ENCODE peak calls at places on chromosomes 16 and 17, in five cellular contexts. O, X, Q, D and F are unnamed samples.

GRCh38 chr17:79658811-79659207 is 48.0 kb upstream of the RBFOX3 start:
- DNase-seq in O (peak), X (peak), Q (peak), D (peak), F (peak)

GRCh38 chr17:55005520-55005919 is 37.0 kb downstream of the STXBP4 start:
- DNase-seq in O (peak), X (peak), Q (no peak), D (peak), F (no peak)

GRCh38 chr16:1983053-1983543 is 895 bp upstream of the GFER start:
- DNase-seq in O (no peak), X (no peak), Q (no peak), D (no peak), F (no peak)

GRCh38 chr17:50864747-50865059 is 1.5 kb downstream of the TOB1 start:
- DNase-seq in O (no peak), X (no peak), Q (no peak), D (no peak), F (no peak)

GRCh38 chr16:85514601-85515318 is 98.4 kb upstream of the GSE1 start:
- DNase-seq in O (no peak), X (peak), Q (no peak), D (peak), F (peak)

GRCh38 chr17:5237541-5238016 is 2.9 kb upstream of the SCIMP start:
- DNase-seq in O (peak), X (peak), Q (peak), D (peak), F (peak)

GRCh38 chr16:22055881-22056280 is 36.5 kb upstream of the VWA3A start:
- DNase-seq in O (peak), X (no peak), Q (peak), D (peak), F (no peak)

GRCh38 chr17:2253768-2254406 is 49.7 kb downstream of the SMG6 start:
- DNase-seq in O (no peak), X (no peak), Q (no peak), D (no peak), F (no peak)

GRCh38 chr16:22375963-22376640 is 1.7 kb upstream of the CDR2 start:
- DNase-seq in O (no peak), X (no peak), Q (no peak), D (no peak), F (no peak)

GRCh38 chr17:63961355-63962207 is 11.1 kb downstream of the SCN4A start:
- DNase-seq in O (peak), X (peak), Q (peak), D (peak), F (peak)

GRCh38 chr17:59534583-59534982 is 30.8 kb upstream of the DHX40 start:
- DNase-seq in O (no peak), X (no peak), Q (no peak), D (no peak), F (no peak)

GRCh38 chr17:1752425-1752941 is 9.4 kb upstream of the SERPINF1 start:
- DNase-seq in O (peak), X (no peak), Q (no peak), D (no peak), F (no peak)

GRCh38 chr17:50044483-50044882 is 11.4 kb upstream of the ITGA3 start:
- DNase-seq in O (no peak), X (no peak), Q (no peak), D (no peak), F (no peak)

GRCh38 chr16:80720759-80721470 is 83.5 kb downstream of the CDYL2 start:
- DNase-seq in O (no peak), X (no peak), Q (no peak), D (no peak), F (no peak)

GRCh38 chr17:69779378-69780214 is 295.4 kb upstream of the KCNJ16 start:
- DNase-seq in O (no peak), X (peak), Q (no peak), D (peak), F (no peak)

GRCh38 chr17:17411692-17412091 is 65.1 kb upstream of the MED9 start:
- DNase-seq in O (no peak), X (no peak), Q (no peak), D (no peak), F (no peak)

GRCh38 chr17:31486351-31487062 is 95.0 kb downstream of the RAB11FIP4 start:
- DNase-seq in O (no peak), X (no peak), Q (no peak), D (no peak), F (no peak)

GRCh38 chr17:31487063-31487647 is 95.7 kb downstream of the RAB11FIP4 start:
- DNase-seq in O (no peak), X (no peak), Q (no peak), D (no peak), F (no peak)

GRCh38 chr17:31488982-31489294 is 97.5 kb downstream of the RAB11FIP4 start:
- DNase-seq in O (no peak), X (no peak), Q (no peak), D (no peak), F (no peak)

GRCh38 chr17:31488264-31488981 is 96.9 kb downstream of the RAB11FIP4 start:
- DNase-seq in O (peak), X (no peak), Q (no peak), D (no peak), F (no peak)

DNA sequence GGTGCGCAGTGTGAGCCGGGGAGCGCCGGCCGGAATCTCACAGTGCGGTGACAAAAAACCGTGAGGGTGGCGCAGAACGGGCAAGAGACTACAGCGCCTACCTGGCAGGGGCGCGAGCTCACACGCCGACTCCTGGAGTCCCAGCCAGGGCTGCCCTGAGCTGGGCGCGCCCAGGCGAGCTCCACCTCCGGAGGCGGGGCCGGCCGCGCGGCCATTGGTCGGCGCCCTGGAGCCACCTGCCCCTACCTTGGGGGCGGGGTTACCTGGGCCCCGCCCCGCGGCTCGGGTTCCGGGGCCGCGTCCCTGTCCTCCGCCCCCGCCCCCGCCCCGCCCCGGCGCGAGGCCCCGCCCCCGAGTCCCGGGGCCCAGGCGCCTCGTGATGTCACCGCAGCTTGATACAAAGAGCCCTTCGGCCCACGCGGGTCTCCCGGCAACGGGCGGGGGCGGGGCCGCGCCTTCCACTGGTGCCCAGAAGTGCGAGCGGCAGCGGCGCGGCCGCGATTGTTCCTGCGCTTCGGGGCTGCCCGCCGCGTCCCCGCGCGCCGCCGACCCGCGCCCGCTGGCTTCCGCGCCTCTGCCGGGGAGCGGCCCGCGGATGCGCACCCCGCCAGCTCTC is 96.3 kb downstream of the RAB11FIP4 start:
- DNase-seq in O (peak), X (peak), Q (peak), D (peak), F (peak)
- H3K14ac ChIP-seq in O (peak), X (no peak), Q (no peak), D (peak), F (no peak)

GRCh38 chr17:81911277-81911961 is at the start of gene PCYT2:
- DNase-seq in O (peak), X (peak), Q (peak), D (peak), F (peak)
- H3K14ac ChIP-seq in O (no peak), X (peak), Q (no peak), D (peak), F (peak)

DNA sequence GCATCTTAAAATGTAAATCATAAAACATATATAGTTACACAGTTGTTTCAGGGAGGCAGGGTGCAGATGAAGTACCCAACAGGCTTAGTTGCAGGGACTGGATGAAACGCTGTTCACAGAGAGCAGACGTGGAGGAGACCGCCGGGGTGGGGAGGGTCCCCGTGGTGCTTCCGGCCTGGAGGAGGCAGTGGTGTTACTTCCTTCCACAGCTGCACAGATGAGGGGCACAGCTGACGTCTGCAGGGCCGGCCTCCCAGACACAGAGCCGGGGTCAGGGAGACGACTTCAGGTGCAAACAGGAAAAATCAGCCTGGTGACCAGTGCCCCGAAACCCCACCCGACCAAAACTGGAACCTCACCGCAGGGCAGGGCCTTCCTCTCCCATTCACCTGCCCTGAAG is 17.1 kb downstream of the SPIRE2 start:
- DNase-seq in O (no peak), X (no peak), Q (no peak), D (no peak), F (no peak)
- H3K14ac ChIP-seq in O (no peak), X (no peak), Q (no peak), D (no peak), F (no peak)

GRCh38 chr17:58378895-58379824 is 27.2 kb upstream of the SUPT4H1 start:
- DNase-seq in O (no peak), X (no peak), Q (peak), D (no peak), F (no peak)
- H3K14ac ChIP-seq in O (peak), X (no peak), Q (no peak), D (no peak), F (no peak)

GRCh38 chr17:65196617-65197016 is 59.4 kb downstream of the RGS9 start:
- DNase-seq in O (no peak), X (no peak), Q (no peak), D (no peak), F (no peak)
- H3K14ac ChIP-seq in O (no peak), X (no peak), Q (no peak), D (no peak), F (no peak)

GRCh38 chr17:45895304-45895968 is 1.1 kb downstream of the MAPT start:
- DNase-seq in O (peak), X (no peak), Q (peak), D (peak), F (peak)

GRCh38 chr17:45894022-45894784 is at the start of gene MAPT:
- DNase-seq in O (peak), X (peak), Q (peak), D (peak), F (peak)

GRCh38 chr17:45895969-45896793 is 1.8 kb downstream of the MAPT start:
- DNase-seq in O (no peak), X (no peak), Q (peak), D (no peak), F (peak)

GRCh38 chr17:45896803-45897693 is 2.7 kb downstream of the MAPT start:
- DNase-seq in O (peak), X (no peak), Q (peak), D (peak), F (peak)

DNA sequence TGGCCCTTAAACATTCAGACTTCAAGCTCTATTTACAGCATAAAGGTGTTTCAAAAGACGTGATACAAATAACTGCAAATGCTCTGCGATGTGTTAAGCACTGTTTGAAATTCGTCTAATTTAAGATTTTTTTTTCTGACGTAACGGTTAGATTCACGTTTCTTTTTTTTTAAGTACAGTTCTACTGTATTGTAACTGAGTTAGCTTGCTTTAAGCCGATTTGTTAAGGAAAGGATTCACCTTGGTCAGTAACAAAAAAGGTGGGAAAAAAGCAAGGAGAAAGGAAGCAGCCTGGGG is 681 bp upstream of the MAPT start:
- DNase-seq in O (no peak), X (no peak), Q (no peak), D (no peak), F (no peak)
- H3K14ac ChIP-seq in O (peak), X (peak), Q (no peak), D (no peak), F (no peak)

GRCh38 chr17:37488607-37489196 is 989 bp upstream of the DUSP14 start:
- DNase-seq in O (peak), X (peak), Q (no peak), D (peak), F (peak)
- H3K14ac ChIP-seq in O (no peak), X (peak), Q (no peak), D (no peak), F (no peak)

GRCh38 chr16:720507-720989 is 398 bp upstream of the ANTKMT start:
- DNase-seq in O (peak), X (peak), Q (no peak), D (peak), F (no peak)

GRCh38 chr16:721765-722481 is 977 bp downstream of the ANTKMT start:
- DNase-seq in O (no peak), X (no peak), Q (no peak), D (no peak), F (no peak)

GRCh38 chr16:722835-723633 is 2.1 kb downstream of the ANTKMT start:
- DNase-seq in O (no peak), X (no peak), Q (no peak), D (no peak), F (no peak)

GRCh38 chr16:719815-720506 is 985 bp upstream of the ANTKMT start:
- DNase-seq in O (no peak), X (no peak), Q (no peak), D (peak), F (no peak)

GRCh38 chr16:720990-721764 is at the start of gene ANTKMT:
- DNase-seq in O (peak), X (peak), Q (peak), D (peak), F (peak)
- H3K14ac ChIP-seq in O (peak), X (peak), Q (no peak), D (peak), F (peak)